ENCODE peak calls at places on chromosomes 5 and 9, in four cellular contexts. S is K562, E is right lobe of liver, U is heart left ventricle. V is an unnamed sample.

GRCh38 chr9:96073531-96074284 is 198.2 kb downstream of the ERCC6L2 start:
- ATAC-seq in S (no peak), E (no peak), U (peak; percentile 92), V (no peak)

GRCh38 chr5:134240421-134240962 is 14.6 kb upstream of the PPP2CA start:
- ATAC-seq in S (peak; percentile 57), E (peak; percentile 55), U (peak; percentile 73), V (no peak)

GRCh38 chr9:136881691-136882108 is 4.6 kb upstream of the TRAF2 start:
- ATAC-seq in S (peak; percentile 3), E (peak; percentile 18), U (peak; percentile 40), V (no peak)

GRCh38 chr9:36840895-36841536 is 193.1 kb downstream of the PAX5 start:
- ATAC-seq in S (no peak), E (peak; percentile 88), U (no peak), V (no peak)

GRCh38 chr9:127916665-127917581 is at the start of gene ST6GALNAC4:
- ATAC-seq in S (peak; percentile 94), E (peak; percentile 85), U (peak; percentile 96), V (peak; percentile 91)

GRCh38 chr5:51669095-51669494 is 285.8 kb downstream of the ISL1 start:
- ATAC-seq in S (no peak), E (no peak), U (no peak), V (no peak)

GRCh38 chr9:91164724-91165520 is 196.8 kb downstream of the AUH start:
- ATAC-seq in S (peak; percentile 99), E (peak; percentile 67), U (peak; percentile 85), V (peak; percentile 60)

GRCh38 chr5:3226171-3226570 is 369.5 kb upstream of the IRX1 start:
- ATAC-seq in S (no peak), E (no peak), U (peak; percentile 62), V (no peak)

GRCh38 chr9:114386886-114387677 is 700 bp downstream of the AKNA start:
- ATAC-seq in S (no peak), E (peak; percentile 22), U (peak; percentile 2), V (peak; percentile 14)

GRCh38 chr5:160133071-160133917 is 14.0 kb upstream of the PWWP2A start:
- ATAC-seq in S (peak; percentile 60), E (no peak), U (peak; percentile 88), V (peak; percentile 62)

GRCh38 chr5:133265257-133265656 is 213.4 kb downstream of the HSPA4 start:
- ATAC-seq in S (no peak), E (no peak), U (no peak), V (no peak)

GRCh38 chr9:8653855-8654254 is 854.3 kb upstream of the DMAC1 start:
- ATAC-seq in S (no peak), E (peak; percentile 99), U (no peak), V (no peak)
- TF ChIP-seq POLR2A in S (no peak), E (no peak), U (no peak), V (no peak)

DNA sequence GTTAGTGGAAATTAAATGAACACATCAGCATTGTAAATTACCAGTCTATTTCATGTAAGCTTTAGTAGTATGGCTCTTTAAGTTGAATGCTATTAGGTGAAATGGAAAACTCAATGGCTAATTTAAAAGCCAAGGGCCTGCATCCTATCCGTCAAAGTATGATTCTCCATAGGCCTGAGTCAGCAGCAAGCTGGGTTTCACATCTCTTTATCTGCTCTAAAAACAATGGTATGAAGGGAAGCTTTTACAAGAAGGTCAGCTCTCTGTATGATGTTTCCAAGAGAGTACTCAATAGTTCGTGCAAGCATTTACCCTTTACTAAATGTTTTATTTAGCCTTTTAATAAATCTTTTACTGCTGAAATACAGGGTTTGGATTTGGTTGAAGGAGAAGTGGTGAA is 62.8 kb downstream of the MAP1B start:
- ATAC-seq in S (no peak), E (no peak), U (no peak), V (no peak)
- H3K4me1 ChIP-seq in S (peaks cover 22% of the 10 kb centered on the region), E (no peaks in the 10 kb centered on the region), U (peaks cover 41% of the 10 kb centered on the region), V (peaks cover 46% of the 10 kb centered on the region)

DNA sequence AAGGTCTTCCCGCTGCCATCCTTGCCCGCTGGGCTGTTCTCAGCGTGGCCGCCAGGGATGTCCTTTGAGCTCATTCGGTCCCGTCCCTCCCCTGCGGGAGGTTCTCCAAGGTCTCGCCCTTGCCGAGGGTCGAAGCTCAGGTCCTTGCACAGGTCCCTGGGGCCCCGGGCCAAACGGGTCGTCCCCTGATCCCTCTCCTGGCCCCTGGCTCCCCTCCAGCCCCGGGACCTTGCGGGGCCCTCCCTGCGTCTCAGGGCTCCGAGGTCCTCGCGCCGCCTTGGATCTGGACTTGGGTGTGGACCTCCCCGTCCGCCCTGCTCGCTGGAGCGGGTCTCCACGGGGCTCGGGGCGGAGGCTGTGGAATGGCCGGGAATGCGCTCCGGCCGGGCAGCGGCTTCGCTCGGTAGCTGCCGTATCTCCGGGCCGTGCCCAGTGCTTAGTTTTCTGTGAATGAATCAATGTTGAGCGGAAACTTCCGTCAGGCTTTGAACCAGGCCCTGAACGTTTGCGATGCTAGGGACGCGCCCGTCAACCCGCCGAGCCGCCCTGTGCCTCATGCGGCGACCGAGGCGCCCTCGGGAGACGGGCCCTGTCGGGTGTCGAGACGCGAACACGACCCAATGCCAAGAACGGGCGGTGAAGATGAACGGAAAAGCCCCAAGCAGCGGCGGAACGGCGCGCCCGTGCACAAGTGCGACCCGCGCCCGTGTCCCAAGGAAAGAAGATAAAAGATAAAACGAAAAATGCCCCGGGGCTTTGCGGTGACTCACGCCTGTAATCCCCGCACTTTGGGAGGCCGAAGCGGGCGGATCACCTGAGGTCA is 779 bp downstream of the RNU6ATAC start:
- ATAC-seq in S (no peak), E (peak; percentile 48), U (peak; percentile 35), V (peak; percentile 8)
- TF ChIP-seq POLR2A in S (no peak), E (peak; percentile 7), U (no peak), V (no peak)

GRCh38 chr9:125985142-125985997 is 238.2 kb downstream of the PBX3 start:
- ATAC-seq in S (no peak), E (no peak), U (no peak), V (no peak)
- H3K4me1 ChIP-seq in S (no peaks in the 10 kb centered on the region), E (no peaks in the 10 kb centered on the region), U (no peaks in the 10 kb centered on the region), V (no peaks in the 10 kb centered on the region)

GRCh38 chr5:92676839-92677197 is 904.2 kb downstream of the NR2F1-AS1 start:
- ATAC-seq in S (no peak), E (no peak), U (no peak), V (no peak)
- TF ChIP-seq POLR2A in S (no peak), E (no peak), U (no peak), V (no peak)